ENCODE peak calls at places on chromosomes 7 and 10, in four cellular contexts. P is K562, H is prostate gland, Y is stomach. C is an unnamed sample.
A peak's percentile ranks its signal among the peaks of the same experiment; 100 is the strongest.

GRCh38 chr10:119301397-119301796 is 94.0 kb downstream of the GRK5 start:
- DNase-seq in H (no peak), Y (no peak), P (no peak), C (no peak)

GRCh38 chr10:71666607-71667373 is 52.8 kb downstream of the C10orf105 start:
- DNase-seq in P (no peak), H (no peak), Y (no peak), C (no peak)

GRCh38 chr10:28664369-28664740 is 13.0 kb upstream of the BAMBI start:
- DNase-seq in H (no peak), Y (no peak), P (no peak), C (no peak)

GRCh38 chr10:48625013-48625412 is 20.1 kb upstream of the ARHGAP22 start:
- DNase-seq in H (no peak), Y (no peak), P (no peak), C (no peak)

GRCh38 chr7:12637819-12638592 is 49.4 kb upstream of the ARL4A start:
- DNase-seq in P (no peak), H (no peak), Y (no peak), C (no peak)

GRCh38 chr10:27621441-27621840 is 117.3 kb downstream of the RAB18 start:
- DNase-seq in H (no peak), Y (no peak), P (no peak), C (no peak)

GRCh38 chr10:27893320-27894014 is 105.4 kb downstream of the ODAD2 start:
- DNase-seq in H (no peak), P (no peak), Y (no peak), C (no peak)

GRCh38 chr7:89357121-89357520 is 561.6 kb upstream of the TEX47 start:
- DNase-seq in Y (no peak), H (no peak), P (no peak), C (no peak)

GRCh38 chr10:48655426-48656240 is 29.0 kb upstream of the WDFY4 start:
- DNase-seq in P (no peak), Y (peak; percentile 77), H (peak; percentile 49), C (peak; percentile 92)

GRCh38 chr10:6659451-6659850 is 79.4 kb upstream of the PRKCQ start:
- DNase-seq in H (no peak), Y (no peak), P (no peak), C (no peak)

GRCh38 chr7:1257221-1257620 is 24.5 kb downstream of the UNCX start:
- DNase-seq in P (no peak), H (no peak), Y (no peak), C (peak; percentile 58)

GRCh38 chr10:81911328-81911727 is 36.3 kb downstream of the NRG3 start:
- DNase-seq in H (no peak), P (no peak), Y (no peak), C (no peak)

GRCh38 chr10:81914736-81915510 is 39.9 kb downstream of the NRG3 start:
- DNase-seq in H (no peak), P (no peak), Y (no peak), C (no peak)

GRCh38 chr10:81918766-81919165 is 43.8 kb downstream of the NRG3 start:
- DNase-seq in Y (no peak), H (no peak), P (no peak), C (no peak)

GRCh38 chr10:81917666-81918065 is 42.7 kb downstream of the NRG3 start:
- DNase-seq in P (no peak), H (no peak), Y (no peak), C (no peak)

DNA sequence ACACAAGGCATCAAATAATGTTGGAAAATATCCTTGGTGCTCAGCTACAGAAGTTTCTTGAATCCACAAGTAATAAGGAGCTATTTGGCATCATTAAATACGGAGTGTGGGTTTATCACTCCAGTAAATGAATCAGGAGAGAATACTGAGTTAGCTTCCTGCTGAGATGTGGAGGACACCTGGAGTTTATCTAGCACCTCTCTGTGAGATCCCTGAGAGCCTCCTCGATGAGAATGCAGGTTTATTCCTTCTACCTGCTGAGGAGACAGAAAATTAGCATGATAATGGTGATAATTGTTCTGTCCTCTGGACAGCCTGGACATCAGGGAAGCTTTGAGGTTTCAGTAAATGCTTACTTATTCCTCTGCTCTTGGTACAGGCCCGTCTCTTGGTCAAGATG is 40.5 kb downstream of the NRG3 start:
- DNase-seq in H (no peak), Y (no peak), P (no peak), C (no peak)
- H3K9me3 ChIP-seq in H (no peaks in the 10 kb centered on the region), Y (no peaks in the 10 kb centered on the region), P (no peaks in the 10 kb centered on the region), C (no peaks in the 10 kb centered on the region)

GRCh38 chr10:103759100-103759781 is 96.1 kb downstream of the SH3PXD2A start:
- DNase-seq in H (no peak), P (no peak), Y (no peak), C (peak; percentile 45)
- TF ChIP-seq POLR2A in H (no peak), P (no peak), Y (no peak), C (no peak)

DNA sequence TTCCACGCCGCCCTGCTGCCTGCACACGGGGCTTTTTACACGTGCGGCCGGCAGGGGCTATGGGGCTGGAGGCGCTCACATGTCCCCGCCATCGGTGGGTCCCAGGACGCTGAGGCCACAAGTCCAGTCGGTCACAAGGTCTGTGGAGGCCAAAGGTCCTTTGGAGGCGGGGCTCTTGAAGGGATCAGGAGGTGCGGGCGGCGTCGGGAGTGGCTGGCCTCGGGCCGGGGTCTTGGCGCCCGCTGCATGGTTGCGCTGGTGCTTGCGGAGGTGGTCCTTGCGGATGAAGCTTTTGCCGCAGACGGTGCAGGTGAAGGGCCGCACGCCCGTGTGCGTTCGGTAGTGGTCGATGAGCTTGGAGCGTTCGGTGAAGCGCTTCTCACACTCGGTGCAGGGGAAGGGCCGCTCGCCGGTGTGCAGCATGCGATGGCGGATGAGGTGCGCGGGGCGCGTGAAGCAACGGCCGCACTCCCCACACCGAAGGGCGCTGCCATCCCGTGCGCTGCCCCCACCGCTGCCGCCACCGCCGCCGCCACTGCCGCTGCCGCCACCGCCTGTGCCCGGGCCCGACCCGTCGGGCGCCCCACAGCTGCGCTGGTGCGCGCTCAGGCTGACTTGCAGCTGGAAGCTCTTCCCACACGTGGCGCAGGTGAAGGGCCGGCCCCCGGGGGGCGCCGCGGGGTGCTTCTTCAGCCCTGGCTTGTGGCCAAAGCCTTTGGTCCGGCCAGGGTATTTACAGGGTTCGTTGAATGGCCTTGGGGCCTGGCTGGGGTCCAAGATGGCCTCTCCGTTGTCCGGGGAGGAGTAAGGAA is 13.7 kb upstream of the ZNF777 start:
- DNase-seq in Y (no peak), H (no peak), P (no peak), C (no peak)
- TF ChIP-seq POLR2AphosphoS5 in Y (no peak), H (no peak), P (no peak), C (no peak)

GRCh38 chr10:82392533-82392932 is 517.5 kb downstream of the NRG3 start:
- DNase-seq in Y (no peak), P (no peak), H (no peak), C (no peak)

GRCh38 chr10:82394987-82395386 is 520.0 kb downstream of the NRG3 start:
- DNase-seq in H (no peak), Y (no peak), P (no peak), C (no peak)

GRCh38 chr10:82390866-82391658 is 516.1 kb downstream of the NRG3 start:
- DNase-seq in H (no peak), P (no peak), Y (no peak), C (no peak)

GRCh38 chr10:82396886-82397285 is 521.9 kb downstream of the NRG3 start:
- DNase-seq in P (no peak), H (no peak), Y (no peak), C (no peak)

DNA sequence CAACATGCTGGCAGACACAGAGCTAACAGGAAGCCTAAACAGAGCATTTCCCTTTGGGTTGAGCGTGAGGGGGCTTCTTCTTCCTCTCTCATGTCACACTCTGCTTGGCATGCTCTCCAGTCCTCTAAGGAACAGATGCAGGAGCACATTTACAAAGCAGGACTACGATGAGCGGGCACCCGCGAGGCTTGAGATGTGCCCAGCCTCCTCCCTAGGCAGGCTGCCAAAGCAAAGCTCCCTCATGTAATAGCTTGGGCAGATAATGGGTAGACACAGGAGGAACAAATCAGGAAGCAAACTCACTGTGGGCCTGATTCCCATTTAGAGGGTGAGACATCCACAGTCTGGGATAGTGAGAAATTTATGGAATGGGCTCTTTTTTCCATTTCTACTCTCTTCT is 519.1 kb downstream of the NRG3 start:
- DNase-seq in H (peak; percentile 55), Y (peak; percentile 61), P (no peak), C (peak; percentile 11)
- H3K9me3 ChIP-seq in H (no peaks in the 10 kb centered on the region), Y (no peaks in the 10 kb centered on the region), P (no peaks in the 10 kb centered on the region), C (no peaks in the 10 kb centered on the region)

DNA sequence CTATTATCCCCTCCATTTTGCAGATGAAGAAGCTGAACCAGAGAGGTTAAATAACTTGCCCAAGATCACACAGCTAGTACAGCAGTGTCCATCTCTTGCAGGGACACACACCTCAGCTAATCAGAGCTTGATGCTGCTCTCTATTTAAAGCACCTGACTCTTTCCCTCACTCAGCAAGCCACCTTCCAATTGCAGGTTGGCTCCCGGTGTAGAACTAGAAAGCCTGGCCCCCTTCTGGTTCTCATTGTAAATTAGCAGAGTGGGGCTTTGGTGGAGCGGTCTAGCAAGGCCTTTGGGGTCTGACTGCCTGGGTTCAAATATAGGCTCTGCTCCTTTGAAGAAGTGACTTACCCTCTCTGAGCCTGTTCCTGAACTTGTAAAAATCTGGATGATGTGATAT is 176.4 kb downstream of the NEURL1 start:
- DNase-seq in P (no peak), H (no peak), Y (no peak), C (no peak)
- TF ChIP-seq POLR2A in P (no peak), H (no peak), Y (no peak), C (no peak)